ENCODE peak calls at places on chromosomes 7 and 10, in four cellular contexts. P, R, I and J are unnamed samples. For H3K36me3 and H3K27me3, the result is how much of the 10 kb centered on the place peaks cover.

GRCh38 chr7:77434570-77434969 is 18.4 kb upstream of the GSAP start:
- DNase-seq in P (no peak), R (no peak), I (no peak), J (no peak)

GRCh38 chr7:158834799-158835784 is 5.8 kb upstream of the ESYT2 start:
- DNase-seq in P (no peak), R (no peak), I (no peak), J (no peak)

GRCh38 chr10:72337039-72337629 is 17.6 kb downstream of the DNAJB12 start:
- DNase-seq in P (peak), R (peak), I (peak), J (no peak)

GRCh38 chr7:85554294-85554877 is 367.5 kb upstream of the SEMA3D start:
- DNase-seq in R (peak), P (no peak), I (no peak), J (peak)

GRCh38 chr7:100373261-100373831 is at the start of gene PILRA:
- DNase-seq in I (no peak), R (no peak), P (no peak), J (no peak)

GRCh38 chr10:124719213-124719851 is 24.8 kb downstream of the FAM53B start:
- DNase-seq in R (peak), P (peak), I (peak), J (peak)

GRCh38 chr10:34854147-34854601 is 39.1 kb upstream of the PARD3 start:
- DNase-seq in P (no peak), R (peak), I (no peak), J (no peak)

GRCh38 chr10:98460837-98461499 is 14.2 kb upstream of the HPS1 start:
- DNase-seq in R (peak), P (no peak), I (peak), J (no peak)

GRCh38 chr10:104450954-104451353 is 97.3 kb downstream of the CFAP58 start:
- DNase-seq in P (no peak), I (no peak), R (no peak), J (no peak)

GRCh38 chr7:142434666-142435174 is 176.9 kb upstream of the PRSS58 start:
- DNase-seq in P (no peak), I (no peak), R (no peak), J (no peak)

GRCh38 chr7:70756789-70757188 is 375.2 kb upstream of the GALNT17 start:
- DNase-seq in I (no peak), R (no peak), P (no peak), J (no peak)

GRCh38 chr10:63465293-63466167 is at the start of gene JMJD1C:
- DNase-seq in R (peak), I (peak), P (peak), J (peak)

GRCh38 chr7:150410680-150411346 is 31.7 kb downstream of the ZNF775 start:
- DNase-seq in I (no peak), P (no peak), R (no peak), J (no peak)

GRCh38 chr10:128540806-128541739 is 414.9 kb upstream of the MKI67 start:
- DNase-seq in I (peak), P (no peak), R (no peak), J (no peak)

GRCh38 chr10:116691079-116691398 is 51.3 kb downstream of the HSPA12A start:
- DNase-seq in I (peak), R (no peak), P (no peak), J (no peak)

GRCh38 chr7:21371371-21371770 is 56.5 kb upstream of the SP4 start:
- DNase-seq in P (no peak), I (no peak), R (no peak), J (peak)

GRCh38 chr10:70132098-70133029 is at the start of gene AIFM2:
- DNase-seq in I (peak), P (peak), R (peak), J (peak)

GRCh38 chr7:26538683-26539082 is 247.0 kb downstream of the SNX10 start:
- DNase-seq in I (no peak), R (no peak), P (no peak), J (no peak)

GRCh38 chr7:94449151-94449725 is 54.5 kb downstream of the COL1A2 start:
- DNase-seq in P (no peak), I (no peak), R (no peak), J (no peak)

GRCh38 chr10:7407368-7408002 is 3.3 kb downstream of the SFMBT2 start:
- DNase-seq in R (no peak), P (no peak), I (peak), J (peak)

GRCh38 chr10:3935933-3936359 is 150.9 kb upstream of the KLF6 start:
- DNase-seq in R (no peak), I (no peak), P (no peak), J (no peak)

GRCh38 chr7:66558201-66558641 is 70.5 kb upstream of the KCTD7 start:
- DNase-seq in P (no peak), R (no peak), I (no peak), J (no peak)

GRCh38 chr10:32314588-32314987 is 32.4 kb downstream of the EPC1 start:
- DNase-seq in P (no peak), I (no peak), R (no peak), J (no peak)

GRCh38 chr7:107960306-107960705 is 42.7 kb downstream of the LAMB1 start:
- DNase-seq in I (no peak), R (no peak), P (no peak), J (no peak)

GRCh38 chr10:92081641-92082040 is 158.1 kb downstream of the BTAF1 start:
- DNase-seq in I (no peak), P (no peak), R (no peak), J (no peak)

GRCh38 chr10:91088300-91089140 is 131.9 kb upstream of the PCGF5 start:
- DNase-seq in P (no peak), I (peak), R (peak), J (peak)

GRCh38 chr7:14936530-14936929 is 34.0 kb upstream of the DGKB start:
- DNase-seq in P (no peak), I (peak), R (no peak), J (no peak)

GRCh38 chr7:84354866-84355265 is 160.3 kb upstream of the SEMA3A start:
- DNase-seq in P (no peak), I (no peak), R (no peak), J (no peak)

GRCh38 chr7:114922652-114923402 is 933 bp downstream of the MDFIC start:
- DNase-seq in I (peak), R (peak), P (peak), J (peak)

GRCh38 chr7:26397326-26397725 is 105.7 kb downstream of the SNX10 start:
- DNase-seq in I (no peak), P (no peak), R (no peak), J (no peak)

GRCh38 chr7:90166153-90166552 is 11.9 kb downstream of the STEAP1 start:
- DNase-seq in I (no peak), R (no peak), P (no peak), J (no peak)

GRCh38 chr7:132251327-132251659 is 325.0 kb downstream of the PLXNA4 start:
- DNase-seq in I (peak), P (no peak), R (no peak), J (no peak)

GRCh38 chr7:147937428-147937827 is 653.1 kb upstream of the C7orf33 start:
- DNase-seq in P (no peak), R (no peak), I (no peak), J (no peak)

GRCh38 chr10:133379801-133380666 is 972 bp downstream of the PAOX start:
- DNase-seq in R (no peak), I (no peak), P (no peak), J (no peak)

GRCh38 chr7:74104702-74105101 is 21.1 kb downstream of the LIMK1 start:
- DNase-seq in P (no peak), I (no peak), R (peak), J (no peak)

GRCh38 chr7:55472928-55473725 is 99.2 kb downstream of the VOPP1 start:
- DNase-seq in P (no peak), R (no peak), I (no peak), J (no peak)

GRCh38 chr7:97016392-97017196 is 8.0 kb downstream of the DLX5 start:
- DNase-seq in R (no peak), P (no peak), I (no peak), J (no peak)

GRCh38 chr7:45888185-45888992 is at the start of gene IGFBP1:
- DNase-seq in I (no peak), R (no peak), P (no peak), J (no peak)

GRCh38 chr10:110399163-110400094 is 94.7 kb upstream of the SMNDC1 start:
- DNase-seq in P (no peak), R (peak), I (peak), J (no peak)

GRCh38 chr7:44757311-44757710 is 8.7 kb downstream of the ZMIZ2 start:
- DNase-seq in I (peak), R (no peak), P (no peak), J (no peak)
- H3K36me3 ChIP-seq in I (half or more), R (under half), P (under half), J (under half)

GRCh38 chr10:60731134-60731883 is 47.0 kb upstream of the CDK1 start:
- DNase-seq in P (no peak), I (no peak), R (no peak), J (peak)
- H3K4me3 ChIP-seq in P (peak), I (no peak), R (no peak), J (peak)

GRCh38 chr7:128359939-128360338 is 1.6 kb downstream of the PRRT4 start:
- DNase-seq in I (no peak), R (no peak), P (no peak), J (no peak)

GRCh38 chr7:128359336-128359735 is 2.2 kb downstream of the PRRT4 start:
- DNase-seq in I (no peak), P (no peak), R (no peak), J (no peak)

GRCh38 chr7:128356546-128357365 is 4.7 kb downstream of the PRRT4 start:
- DNase-seq in I (no peak), R (no peak), P (no peak), J (no peak)

GRCh38 chr7:128357366-128357662 is 4.2 kb downstream of the PRRT4 start:
- DNase-seq in P (no peak), I (peak), R (no peak), J (no peak)

GRCh38 chr7:128358233-128358632 is 3.3 kb downstream of the PRRT4 start:
- DNase-seq in R (no peak), I (no peak), P (no peak), J (no peak)
- H3K27me3 ChIP-seq in R (half or more), I (under half), P (under half), J (under half)

GRCh38 chr10:14617850-14618249 is 156.8 kb downstream of the FAM107B start:
- DNase-seq in I (no peak), R (no peak), P (no peak), J (no peak)

GRCh38 chr10:14618669-14619068 is 156.0 kb downstream of the FAM107B start:
- DNase-seq in I (no peak), P (no peak), R (no peak), J (no peak)

GRCh38 chr10:14613570-14613918 is 161.2 kb downstream of the FAM107B start:
- DNase-seq in R (no peak), I (no peak), P (no peak), J (no peak)

GRCh38 chr10:14617125-14617524 is 157.6 kb downstream of the FAM107B start:
- DNase-seq in I (no peak), R (no peak), P (no peak), J (no peak)

GRCh38 chr10:14616465-14616864 is 158.2 kb downstream of the FAM107B start:
- DNase-seq in P (no peak), R (no peak), I (no peak), J (no peak)
- H3K36me3 ChIP-seq in P (under half), R (under half), I (under half), J (under half)

GRCh38 chr10:10797467-10797866 is 220.2 kb upstream of the CELF2 start:
- DNase-seq in P (no peak), R (no peak), I (no peak), J (no peak)
- H3K4me3 ChIP-seq in P (no peak), R (no peak), I (peak), J (no peak)